ENCODE peak calls at places on chromosomes 6 and 20, in six cellular contexts. One of them, this sample, is unnamed.
A peak's percentile ranks its signal among the peaks of the same experiment; 100 is the strongest.

GRCh38 chr6:291148-291696 is 1.1 kb upstream of the DUSP22 start:
- DNase-seq in cardiac fibroblast: peak; percentile 34
- DNase-seq in CD4-positive, alpha-beta T cell: no peak
- DNase-seq in MCF 10A: no peak
- DNase-seq in fibroblast of mammary gland: peak; percentile 57
- DNase-seq in body of pancreas: peak; percentile 83
- DNase-seq in this sample: peak; percentile 23

GRCh38 chr6:158328446-158328845 is 16.2 kb downstream of the TULP4 start:
- DNase-seq in cardiac fibroblast: no peak
- DNase-seq in CD4-positive, alpha-beta T cell: no peak
- DNase-seq in MCF 10A: no peak
- DNase-seq in fibroblast of mammary gland: no peak
- DNase-seq in body of pancreas: peak; percentile 8
- DNase-seq in this sample: no peak

GRCh38 chr20:9068232-9068781 is 580 bp upstream of the PLCB4 start:
- DNase-seq in cardiac fibroblast: peak; percentile 19
- DNase-seq in CD4-positive, alpha-beta T cell: no peak
- DNase-seq in MCF 10A: peak; percentile 35
- DNase-seq in fibroblast of mammary gland: no peak
- DNase-seq in body of pancreas: peak; percentile 25
- DNase-seq in this sample: no peak

GRCh38 chr6:21381336-21381963 is 212.1 kb upstream of the SOX4 start:
- DNase-seq in cardiac fibroblast: no peak
- DNase-seq in CD4-positive, alpha-beta T cell: no peak
- DNase-seq in MCF 10A: peak; percentile 14
- DNase-seq in fibroblast of mammary gland: no peak
- DNase-seq in body of pancreas: no peak
- DNase-seq in this sample: peak; percentile 78

GRCh38 chr6:85628353-85628752 is 14.3 kb downstream of the SYNCRIP start:
- DNase-seq in cardiac fibroblast: no peak
- DNase-seq in CD4-positive, alpha-beta T cell: no peak
- DNase-seq in MCF 10A: no peak
- DNase-seq in fibroblast of mammary gland: no peak
- DNase-seq in body of pancreas: no peak
- DNase-seq in this sample: no peak

GRCh38 chr20:24462461-24463010 is 6.9 kb upstream of the SYNDIG1 start:
- DNase-seq in cardiac fibroblast: no peak
- DNase-seq in CD4-positive, alpha-beta T cell: no peak
- DNase-seq in MCF 10A: no peak
- DNase-seq in fibroblast of mammary gland: no peak
- DNase-seq in body of pancreas: no peak
- DNase-seq in this sample: no peak

GRCh38 chr6:113050010-113050893 is 703.1 kb downstream of the RFPL4B start:
- DNase-seq in cardiac fibroblast: peak; percentile 47
- DNase-seq in CD4-positive, alpha-beta T cell: no peak
- DNase-seq in MCF 10A: peak; percentile 37
- DNase-seq in fibroblast of mammary gland: peak; percentile 63
- DNase-seq in body of pancreas: no peak
- DNase-seq in this sample: peak; percentile 55

GRCh38 chr6:27870486-27870885 is 41.7 kb downstream of the OR2B2 start:
- DNase-seq in cardiac fibroblast: no peak
- DNase-seq in CD4-positive, alpha-beta T cell: no peak
- DNase-seq in MCF 10A: no peak
- DNase-seq in fibroblast of mammary gland: no peak
- DNase-seq in body of pancreas: no peak
- DNase-seq in this sample: no peak

GRCh38 chr20:13870349-13870748 is 85.5 kb downstream of the NDUFAF5 start:
- DNase-seq in cardiac fibroblast: no peak
- DNase-seq in CD4-positive, alpha-beta T cell: no peak
- DNase-seq in MCF 10A: no peak
- DNase-seq in fibroblast of mammary gland: no peak
- DNase-seq in body of pancreas: no peak
- DNase-seq in this sample: no peak

GRCh38 chr20:9532069-9532809 is 17.8 kb downstream of the LAMP5 start:
- DNase-seq in cardiac fibroblast: no peak
- DNase-seq in CD4-positive, alpha-beta T cell: no peak
- DNase-seq in MCF 10A: no peak
- DNase-seq in fibroblast of mammary gland: no peak
- DNase-seq in body of pancreas: no peak
- DNase-seq in this sample: no peak

GRCh38 chr20:44704551-44704971 is 10.6 kb upstream of the CCN5 start:
- DNase-seq in cardiac fibroblast: peak; percentile 58
- DNase-seq in CD4-positive, alpha-beta T cell: no peak
- DNase-seq in MCF 10A: peak; percentile 34
- DNase-seq in fibroblast of mammary gland: peak; percentile 98
- DNase-seq in body of pancreas: no peak
- DNase-seq in this sample: peak; percentile 70

GRCh38 chr20:57397004-57397692 is 6.0 kb downstream of the RBM38 start:
- DNase-seq in cardiac fibroblast: no peak
- DNase-seq in CD4-positive, alpha-beta T cell: no peak
- DNase-seq in MCF 10A: no peak
- DNase-seq in fibroblast of mammary gland: no peak
- DNase-seq in body of pancreas: no peak
- DNase-seq in this sample: no peak

GRCh38 chr6:160523223-160523622 is 140.9 kb downstream of the LPA start:
- DNase-seq in cardiac fibroblast: no peak
- DNase-seq in CD4-positive, alpha-beta T cell: no peak
- DNase-seq in MCF 10A: no peak
- DNase-seq in fibroblast of mammary gland: no peak
- DNase-seq in body of pancreas: no peak
- DNase-seq in this sample: no peak

GRCh38 chr6:133418108-133418507 is 177.0 kb downstream of the EYA4 start:
- DNase-seq in cardiac fibroblast: no peak
- DNase-seq in CD4-positive, alpha-beta T cell: no peak
- DNase-seq in MCF 10A: no peak
- DNase-seq in fibroblast of mammary gland: no peak
- DNase-seq in body of pancreas: no peak
- DNase-seq in this sample: no peak

DNA sequence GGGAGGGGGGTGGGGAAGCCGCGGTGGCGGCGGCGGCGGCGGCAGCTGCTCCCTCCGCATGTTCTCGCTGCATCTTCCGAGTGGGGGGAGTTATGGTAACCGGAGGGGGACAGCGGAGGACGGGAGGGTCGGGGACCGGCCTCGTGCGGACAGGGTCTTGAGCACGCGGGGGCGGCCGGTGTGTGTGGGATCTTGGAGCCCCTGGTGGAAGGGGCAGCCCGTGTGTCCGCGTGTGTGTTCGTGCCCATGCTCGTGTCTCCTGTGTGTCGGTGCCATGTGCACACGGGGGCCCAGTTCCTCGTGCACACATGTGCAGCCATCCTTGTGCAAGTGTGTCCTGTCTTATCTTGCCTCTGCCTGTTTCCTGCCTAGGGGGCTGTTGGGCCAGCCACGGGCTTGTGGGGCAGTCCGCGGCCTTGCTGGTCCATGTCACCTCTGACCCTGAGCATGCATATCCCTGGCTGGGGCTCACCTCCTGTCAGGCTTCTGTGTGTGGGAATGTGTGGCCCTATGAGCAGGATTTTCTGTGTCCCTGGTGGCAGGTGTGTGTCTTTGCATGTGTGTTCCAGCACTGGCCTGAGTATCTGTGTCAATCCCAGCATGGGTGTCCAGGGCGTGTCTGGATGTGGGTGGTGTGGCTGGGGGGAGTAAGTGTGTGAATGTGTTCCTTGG is 8.5 kb downstream of the SYNGAP1 start:
- DNase-seq in cardiac fibroblast: peak; percentile 26
- DNase-seq in CD4-positive, alpha-beta T cell: no peak
- DNase-seq in MCF 10A: peak; percentile 68
- DNase-seq in fibroblast of mammary gland: peak; percentile 35
- DNase-seq in body of pancreas: peak; percentile 34
- DNase-seq in this sample: no peak
- TF ChIP-seq CTCF in cardiac fibroblast: peak; percentile 35
- TF ChIP-seq CTCF in CD4-positive, alpha-beta T cell: peak; percentile 58
- TF ChIP-seq CTCF in MCF 10A: peak; percentile 36
- TF ChIP-seq CTCF in fibroblast of mammary gland: peak; percentile 25
- TF ChIP-seq CTCF in body of pancreas: peak; percentile 32
- TF ChIP-seq CTCF in this sample: peak; percentile 44

DNA sequence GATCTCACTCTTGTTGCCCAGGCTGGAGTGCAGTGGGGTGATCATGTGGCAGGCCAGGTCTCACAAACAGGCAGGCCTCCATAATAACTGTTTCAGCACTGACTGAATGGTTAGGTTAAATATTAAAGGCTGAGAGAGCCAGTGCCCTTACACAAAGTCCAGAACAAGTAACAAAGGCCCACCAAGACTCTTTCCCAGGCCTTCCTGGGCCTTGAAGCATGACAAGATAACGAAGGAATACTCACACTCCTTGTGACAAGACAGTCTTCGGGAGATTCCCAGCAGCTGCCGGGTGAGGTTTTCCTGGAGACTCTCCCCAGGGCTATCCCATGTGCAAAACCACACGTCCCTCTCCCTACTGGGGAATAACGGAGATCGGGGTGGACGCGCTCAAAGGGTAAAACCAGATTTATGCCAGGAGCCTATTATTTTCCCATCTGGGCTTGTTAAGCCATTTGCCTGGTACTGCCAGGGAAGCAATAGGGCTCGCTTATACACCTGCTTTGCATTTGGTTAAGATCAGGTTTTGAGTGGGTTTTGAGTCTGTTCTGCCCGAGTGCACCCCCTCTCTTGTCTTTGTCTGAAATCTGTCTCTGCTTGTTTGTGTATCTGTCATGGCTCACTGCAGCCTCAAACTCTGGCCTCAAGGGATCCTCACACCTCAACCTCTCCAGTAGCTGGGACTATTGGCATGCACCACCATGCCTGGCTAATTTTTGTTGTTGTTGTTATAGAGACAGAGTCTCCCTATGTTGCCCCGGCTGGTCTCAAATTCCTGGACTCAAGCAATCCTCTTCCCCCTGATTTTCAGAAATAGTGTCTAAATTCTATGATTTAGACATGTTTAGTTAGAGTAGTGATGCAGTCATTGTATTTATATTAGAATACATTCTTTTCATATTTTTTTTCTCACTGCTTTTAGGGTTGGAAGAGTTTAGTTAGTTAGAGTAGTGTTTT is 1.4 kb upstream of the ENPP3 start:
- DNase-seq in cardiac fibroblast: no peak
- DNase-seq in CD4-positive, alpha-beta T cell: no peak
- DNase-seq in MCF 10A: no peak
- DNase-seq in fibroblast of mammary gland: no peak
- DNase-seq in body of pancreas: no peak
- DNase-seq in this sample: no peak
- TF ChIP-seq CTCF in cardiac fibroblast: no peak
- TF ChIP-seq CTCF in CD4-positive, alpha-beta T cell: no peak
- TF ChIP-seq CTCF in MCF 10A: no peak
- TF ChIP-seq CTCF in fibroblast of mammary gland: no peak
- TF ChIP-seq CTCF in body of pancreas: no peak
- TF ChIP-seq CTCF in this sample: no peak

DNA sequence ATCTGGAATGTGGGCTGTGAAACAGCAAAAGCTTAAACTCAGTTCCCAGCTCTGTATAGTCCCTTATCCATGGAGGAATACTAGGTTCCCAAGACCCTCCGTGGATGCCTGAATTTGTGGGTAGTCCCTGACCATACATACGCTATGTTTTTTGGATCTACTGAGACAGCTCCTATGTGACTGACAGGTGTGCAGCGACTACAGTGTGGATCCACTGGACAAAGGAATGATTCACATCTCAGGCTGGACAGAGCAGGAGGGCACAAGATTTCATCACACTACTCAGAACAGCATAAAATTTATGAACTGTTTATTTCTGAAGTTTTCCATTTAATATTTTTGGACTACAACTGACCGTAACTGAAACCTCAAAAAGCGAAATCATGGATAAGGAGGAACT is 125.3 kb downstream of the MAP7 start:
- DNase-seq in cardiac fibroblast: no peak
- DNase-seq in CD4-positive, alpha-beta T cell: no peak
- DNase-seq in MCF 10A: no peak
- DNase-seq in fibroblast of mammary gland: no peak
- DNase-seq in body of pancreas: no peak
- DNase-seq in this sample: no peak
- TF ChIP-seq CTCF in cardiac fibroblast: no peak
- TF ChIP-seq CTCF in CD4-positive, alpha-beta T cell: no peak
- TF ChIP-seq CTCF in MCF 10A: no peak
- TF ChIP-seq CTCF in fibroblast of mammary gland: no peak
- TF ChIP-seq CTCF in body of pancreas: no peak
- TF ChIP-seq CTCF in this sample: no peak

DNA sequence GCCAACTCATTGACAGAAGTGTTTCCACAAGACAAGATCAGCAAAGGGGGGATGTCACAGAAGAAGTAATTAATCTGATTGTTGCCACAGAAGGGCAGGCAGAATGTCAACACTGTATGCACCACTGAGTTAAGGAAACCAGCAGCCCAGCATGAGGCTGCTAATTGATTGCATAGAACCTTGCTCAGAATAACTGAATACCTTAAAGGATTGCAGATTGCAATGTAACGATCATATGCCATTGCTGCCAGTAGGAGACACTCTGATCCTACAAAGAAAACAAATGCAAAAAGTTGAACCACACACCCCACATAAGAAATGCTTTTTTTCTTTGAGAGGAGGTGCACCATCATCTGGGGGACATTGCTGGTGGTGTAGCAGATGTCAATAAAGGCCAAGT is 13.1 kb downstream of the OR5V1 start:
- DNase-seq in cardiac fibroblast: no peak
- DNase-seq in CD4-positive, alpha-beta T cell: no peak
- DNase-seq in MCF 10A: no peak
- DNase-seq in fibroblast of mammary gland: no peak
- DNase-seq in body of pancreas: no peak
- DNase-seq in this sample: no peak
- TF ChIP-seq CTCF in cardiac fibroblast: no peak
- TF ChIP-seq CTCF in CD4-positive, alpha-beta T cell: no peak
- TF ChIP-seq CTCF in MCF 10A: no peak
- TF ChIP-seq CTCF in fibroblast of mammary gland: no peak
- TF ChIP-seq CTCF in body of pancreas: no peak
- TF ChIP-seq CTCF in this sample: no peak

GRCh38 chr6:137465378-137466009 is 28.7 kb downstream of the OLIG3 start:
- DNase-seq in cardiac fibroblast: no peak
- DNase-seq in CD4-positive, alpha-beta T cell: no peak
- DNase-seq in MCF 10A: no peak
- DNase-seq in fibroblast of mammary gland: no peak
- DNase-seq in body of pancreas: no peak
- DNase-seq in this sample: no peak
- TF ChIP-seq CTCF in cardiac fibroblast: no peak
- TF ChIP-seq CTCF in CD4-positive, alpha-beta T cell: no peak
- TF ChIP-seq CTCF in MCF 10A: no peak
- TF ChIP-seq CTCF in fibroblast of mammary gland: no peak
- TF ChIP-seq CTCF in body of pancreas: no peak
- TF ChIP-seq CTCF in this sample: no peak

This sample was measured in choroid plexus epithelial cell.